ENCODE peak calls at places on chromosomes 6 and 20, in five cellular contexts. One of them, this sample, is unnamed.

GRCh38 chr6:76861403-76861802 is 601.9 kb downstream of the HTR1B start:
- DNase-seq in Daoy: no peak
- DNase-seq in spleen: no peak
- DNase-seq in GM03348: no peak
- DNase-seq in LHCN-M2: peak; percentile 18
- DNase-seq in this sample: peak; percentile 8

GRCh38 chr6:116223355-116223754 is 30.5 kb downstream of the TSPYL4 start:
- DNase-seq in Daoy: no peak
- DNase-seq in spleen: no peak
- DNase-seq in GM03348: no peak
- DNase-seq in LHCN-M2: no peak
- DNase-seq in this sample: no peak

GRCh38 chr20:61742097-61742805 is 323.4 kb downstream of the TAF4 start:
- DNase-seq in Daoy: no peak
- DNase-seq in spleen: no peak
- DNase-seq in GM03348: no peak
- DNase-seq in LHCN-M2: no peak
- DNase-seq in this sample: no peak

GRCh38 chr6:52243282-52243893 is 912 bp downstream of the IL17F start:
- DNase-seq in Daoy: peak; percentile 80
- DNase-seq in spleen: no peak
- DNase-seq in GM03348: no peak
- DNase-seq in LHCN-M2: no peak
- DNase-seq in this sample: no peak

GRCh38 chr6:4059115-4059777 is 19.7 kb downstream of the FAM217A start:
- DNase-seq in Daoy: peak; percentile 96
- DNase-seq in spleen: no peak
- DNase-seq in GM03348: peak; percentile 83
- DNase-seq in LHCN-M2: peak; percentile 88
- DNase-seq in this sample: no peak

GRCh38 chr6:3231213-3232016 is 4.0 kb upstream of the TUBB2B start:
- DNase-seq in Daoy: peak; percentile 90
- DNase-seq in spleen: no peak
- DNase-seq in GM03348: peak; percentile 81
- DNase-seq in LHCN-M2: peak; percentile 82
- DNase-seq in this sample: peak; percentile 83

GRCh38 chr20:57583289-57584257 is 22.7 kb downstream of the PCK1 start:
- DNase-seq in Daoy: no peak
- DNase-seq in spleen: peak; percentile 44
- DNase-seq in GM03348: no peak
- DNase-seq in LHCN-M2: no peak
- DNase-seq in this sample: no peak

GRCh38 chr20:51375561-51375960 is 167.0 kb downstream of the NFATC2 start:
- DNase-seq in Daoy: no peak
- DNase-seq in spleen: no peak
- DNase-seq in GM03348: no peak
- DNase-seq in LHCN-M2: no peak
- DNase-seq in this sample: no peak

GRCh38 chr6:15522856-15523529 is 139.8 kb downstream of the DTNBP1 start:
- DNase-seq in Daoy: no peak
- DNase-seq in spleen: peak; percentile 56
- DNase-seq in GM03348: no peak
- DNase-seq in LHCN-M2: no peak
- DNase-seq in this sample: no peak

This sample was measured in NCI-H446.